ENCODE peak calls at places on chromosomes 7 and 10, in ten cellular contexts. N, A, S, M, J, Y, G, U, W and E are unnamed samples.

GRCh38 chr7:151168022-151168786 is 710 bp upstream of the GBX1 start:
- DNase-seq in N (peak; percentile 82), A (no peak), S (no peak), M (no peak), J (peak; percentile 76), Y (peak; percentile 64), G (peak; percentile 32), U (no peak), W (no peak), E (peak; percentile 53)

GRCh38 chr7:26153246-26153822 is 1.3 kb downstream of the NFE2L3 start:
- DNase-seq in N (peak; percentile 69), A (no peak), S (no peak), M (no peak), J (no peak), Y (no peak), G (peak; percentile 50), U (no peak), W (no peak), E (no peak)

GRCh38 chr10:104197364-104197763 is 34.8 kb downstream of the CFAP43 start:
- DNase-seq in N (no peak), A (no peak), S (no peak), M (no peak), J (no peak), Y (no peak), G (peak; percentile 73), U (no peak), W (no peak), E (no peak)

GRCh38 chr7:140678816-140679130 is 6.0 kb downstream of the ADCK2 start:
- DNase-seq in N (no peak), A (no peak), S (no peak), M (no peak), J (no peak), Y (no peak), G (no peak), U (no peak), W (no peak), E (no peak)

GRCh38 chr7:17069146-17069545 is 187.4 kb upstream of the AGR3 start:
- DNase-seq in N (no peak), A (no peak), S (no peak), M (no peak), J (no peak), Y (no peak), G (no peak), U (no peak), W (no peak), E (no peak)

GRCh38 chr10:61974611-61975010 is 73.1 kb downstream of the ARID5B start:
- DNase-seq in N (no peak), A (no peak), S (no peak), M (peak; percentile 62), J (peak; percentile 58), Y (no peak), G (peak; percentile 68), U (peak; percentile 53), W (peak; percentile 72), E (no peak)

GRCh38 chr10:1373287-1373686 is 317.1 kb downstream of the WDR37 start:
- DNase-seq in N (no peak), A (no peak), S (no peak), M (no peak), J (no peak), Y (no peak), G (no peak), U (no peak), W (no peak), E (no peak)

GRCh38 chr10:29820890-29821398 is 186.2 kb upstream of the SVIL start:
- DNase-seq in N (no peak), A (no peak), S (no peak), M (no peak), J (peak; percentile 84), Y (no peak), G (no peak), U (no peak), W (no peak), E (no peak)

GRCh38 chr7:121273467-121274167 is 55.2 kb upstream of the WNT16 start:
- DNase-seq in N (no peak), A (no peak), S (no peak), M (no peak), J (no peak), Y (no peak), G (no peak), U (no peak), W (no peak), E (no peak)

DNA sequence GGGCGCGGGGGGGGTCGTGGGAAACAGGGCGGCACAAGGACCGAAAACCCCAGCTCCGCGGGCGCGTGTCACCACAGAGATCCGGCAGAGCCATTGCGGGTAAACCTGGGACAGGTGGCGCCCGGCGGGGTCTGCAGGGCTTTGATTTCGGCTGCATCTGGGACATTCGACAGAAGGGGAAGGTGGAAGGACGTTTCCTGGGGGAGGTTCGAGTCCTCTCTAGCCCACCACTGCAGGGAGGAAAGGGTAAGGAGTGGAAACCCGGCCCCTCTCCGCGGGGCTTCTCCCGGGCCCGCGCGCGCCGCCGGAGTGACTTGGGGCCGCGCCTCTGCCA is 7.6 kb downstream of the NKX2-3 start:
- DNase-seq in N (peak; percentile 41), A (no peak), S (no peak), M (no peak), J (no peak), Y (no peak), G (no peak), U (no peak), W (no peak), E (no peak)
- H3K27me3 ChIP-seq in N (peaks cover 100% of the 10 kb centered on the region), A (peaks cover 88% of the 10 kb centered on the region), S (peaks cover 90% of the 10 kb centered on the region), M (peaks cover 80% of the 10 kb centered on the region), J (peaks cover 98% of the 10 kb centered on the region), Y (no peaks in the 10 kb centered on the region), G (peaks cover 29% of the 10 kb centered on the region), U (peaks cover 99% of the 10 kb centered on the region), W (peaks cover 99% of the 10 kb centered on the region), E (peaks cover 35% of the 10 kb centered on the region)

GRCh38 chr7:48182736-48183369 is 11.6 kb downstream of the ABCA13 start:
- DNase-seq in N (no peak), A (no peak), S (no peak), M (no peak), J (no peak), Y (no peak), G (peak; percentile 78), U (no peak), W (no peak), E (no peak)

GRCh38 chr7:48179631-48180030 is 8.4 kb downstream of the ABCA13 start:
- DNase-seq in N (no peak), A (no peak), S (no peak), M (no peak), J (no peak), Y (no peak), G (no peak), U (no peak), W (no peak), E (no peak)

GRCh38 chr7:48180981-48181380 is 9.7 kb downstream of the ABCA13 start:
- DNase-seq in N (no peak), A (no peak), S (no peak), M (no peak), J (no peak), Y (no peak), G (peak; percentile 76), U (no peak), W (no peak), E (no peak)

GRCh38 chr7:48183965-48184364 is 12.7 kb downstream of the ABCA13 start:
- DNase-seq in N (no peak), A (no peak), S (no peak), M (no peak), J (no peak), Y (no peak), G (no peak), U (no peak), W (no peak), E (no peak)

DNA sequence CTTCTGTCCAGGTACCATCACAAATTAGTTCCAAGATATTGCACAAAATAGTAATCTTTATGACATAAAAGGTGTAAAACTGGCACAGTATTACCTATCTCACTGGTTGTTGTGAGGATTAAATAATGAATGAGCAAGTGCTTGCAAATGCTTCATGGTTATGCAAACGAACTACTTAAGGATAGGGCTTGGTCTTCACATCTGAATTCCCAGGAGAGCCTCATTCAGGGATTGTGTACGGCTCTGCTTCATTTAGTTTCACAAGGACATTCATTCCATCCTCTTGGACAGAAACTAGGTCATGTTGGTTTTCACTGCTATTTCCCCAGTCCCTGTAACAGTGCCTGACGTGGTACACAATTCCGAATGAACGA is 12.1 kb downstream of the ABCA13 start:
- DNase-seq in N (peak; percentile 22), A (no peak), S (no peak), M (no peak), J (no peak), Y (no peak), G (no peak), U (no peak), W (no peak), E (no peak)
- H3K4me3 ChIP-seq in N (no peak overlapping the region), A (no peak overlapping the region), S (no peak overlapping the region), M (no peak overlapping the region), J (no peak overlapping the region), Y (no peak overlapping the region), G (no peak overlapping the region), U (no peak overlapping the region), W (no peak overlapping the region), E (no peak overlapping the region)

GRCh38 chr7:100467638-100468373 is 3.7 kb upstream of the SPACDR start:
- DNase-seq in N (no peak), A (no peak), S (no peak), M (no peak), J (no peak), Y (no peak), G (no peak), U (no peak), W (no peak), E (no peak)
- H3K4me1 ChIP-seq in N (peaks cover under 1% of the 10 kb centered on the region), A (peaks cover 18% of the 10 kb centered on the region), S (peaks cover 8% of the 10 kb centered on the region), M (peaks cover 23% of the 10 kb centered on the region), J (peaks cover 11% of the 10 kb centered on the region), Y (peaks cover 9% of the 10 kb centered on the region), G (no peaks in the 10 kb centered on the region), U (peaks cover 75% of the 10 kb centered on the region), W (peaks cover 14% of the 10 kb centered on the region), E (peaks cover 12% of the 10 kb centered on the region)

GRCh38 chr10:101769541-101770180 is 6.3 kb downstream of the FGF8 start:
- DNase-seq in N (peak; percentile 35), A (no peak), S (no peak), M (no peak), J (no peak), Y (no peak), G (no peak), U (no peak), W (no peak), E (no peak)

GRCh38 chr10:101772017-101772894 is 3.7 kb downstream of the FGF8 start:
- DNase-seq in N (no peak), A (no peak), S (no peak), M (no peak), J (peak; percentile 19), Y (no peak), G (no peak), U (no peak), W (no peak), E (no peak)

GRCh38 chr10:101770331-101771215 is 5.3 kb downstream of the FGF8 start:
- DNase-seq in N (no peak), A (no peak), S (no peak), M (no peak), J (no peak), Y (no peak), G (no peak), U (no peak), W (no peak), E (no peak)

GRCh38 chr10:101772895-101773761 is 2.8 kb downstream of the FGF8 start:
- DNase-seq in N (peak; percentile 43), A (no peak), S (no peak), M (no peak), J (no peak), Y (no peak), G (no peak), U (no peak), W (no peak), E (no peak)

DNA sequence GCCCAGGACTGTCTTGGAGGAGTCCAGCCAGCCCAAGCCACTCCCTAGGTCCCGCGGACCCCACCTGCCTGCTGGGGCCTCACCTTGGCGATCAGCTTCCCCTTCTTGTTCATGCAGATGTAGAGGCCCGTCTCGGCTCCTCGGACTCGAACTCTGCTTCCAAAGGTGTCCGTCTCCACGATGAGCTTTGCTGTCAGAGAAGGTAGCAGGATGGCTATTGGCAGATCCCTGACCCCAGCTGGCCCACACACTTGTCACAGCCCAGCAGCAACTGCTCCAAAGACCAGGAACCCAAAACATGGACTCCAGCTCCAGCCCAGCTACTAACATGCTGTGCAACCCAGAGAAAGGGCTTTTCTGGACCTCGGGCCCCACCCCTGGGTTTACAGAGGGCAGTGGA is 4.5 kb downstream of the FGF8 start:
- DNase-seq in N (no peak), A (no peak), S (no peak), M (no peak), J (no peak), Y (no peak), G (no peak), U (no peak), W (no peak), E (no peak)
- H3K27me3 ChIP-seq in N (peaks cover 47% of the 10 kb centered on the region), A (peaks cover 47% of the 10 kb centered on the region), S (peaks cover 49% of the 10 kb centered on the region), M (peaks cover 60% of the 10 kb centered on the region), J (peaks cover 65% of the 10 kb centered on the region), Y (peaks cover 14% of the 10 kb centered on the region), G (peaks cover 9% of the 10 kb centered on the region), U (peaks cover 99% of the 10 kb centered on the region), W (peaks cover 86% of the 10 kb centered on the region), E (peaks cover 10% of the 10 kb centered on the region)